ENCODE peak calls at places on chromosomes 16 and 17, in eight cellular contexts. N is A549, F is fibroblast of lung, O is tibial artery, D is IMR-90, B is pancreas, X is PC-3, J is psoas muscle. I is an unnamed sample.

GRCh38 chr17:49361129-49361901 is 735 bp downstream of the ZNF652 start:
- DNase-seq in O (no peak), X (peak; percentile 77), D (no peak), J (peak; percentile 32), F (peak; percentile 50), B (no peak), N (peak; percentile 59), I (peak; percentile 33)

GRCh38 chr17:29357821-29358232 is 32.3 kb upstream of the TAOK1 start:
- DNase-seq in D (peak; percentile 65), O (no peak), B (no peak), N (no peak), J (no peak), F (peak; percentile 48), X (no peak), I (no peak)

GRCh38 chr16:78048319-78048718 is 26.0 kb downstream of the CLEC3A start:
- DNase-seq in N (no peak), J (no peak), B (no peak), O (no peak), X (no peak), D (no peak), F (no peak), I (no peak)

GRCh38 chr17:41647038-41647813 is 22.9 kb upstream of the KRT17 start:
- DNase-seq in O (no peak), F (no peak), N (peak; percentile 56), X (no peak), B (no peak), J (no peak), D (no peak), I (no peak)

GRCh38 chr17:72462814-72463213 is 342.0 kb downstream of the SOX9 start:
- DNase-seq in O (no peak), J (no peak), B (no peak), X (peak; percentile 85), F (peak; percentile 23), N (no peak), D (no peak), I (no peak)

GRCh38 chr17:77898521-77899434 is 59.7 kb upstream of the TNRC6C start:
- DNase-seq in D (no peak), F (no peak), J (no peak), N (no peak), X (no peak), O (no peak), B (no peak), I (no peak)

GRCh38 chr17:58377005-58377660 is 25.1 kb upstream of the SUPT4H1 start:
- DNase-seq in J (no peak), B (no peak), X (peak; percentile 93), D (no peak), O (no peak), N (no peak), F (no peak), I (no peak)

GRCh38 chr17:151886-152859 is 14.8 kb downstream of the SCGB1C2 start:
- DNase-seq in O (no peak), B (peak; percentile 11), X (peak; percentile 41), F (peak; percentile 18), N (no peak), D (peak; percentile 8), J (peak; percentile 4), I (peak; percentile 3)

GRCh38 chr17:54971147-54971546 is 2.6 kb downstream of the STXBP4 start:
- DNase-seq in F (no peak), N (no peak), X (no peak), O (no peak), J (no peak), B (no peak), D (no peak), I (no peak)

GRCh38 chr17:40645291-40645690 is 2.3 kb downstream of the SMARCE1 start:
- DNase-seq in D (no peak), X (no peak), B (no peak), N (no peak), J (no peak), O (no peak), F (no peak), I (no peak)

GRCh38 chr16:88007321-88007731 is 56.1 kb downstream of the BANP start:
- DNase-seq in B (no peak), F (no peak), X (no peak), J (no peak), N (no peak), D (no peak), O (no peak), I (no peak)

GRCh38 chr17:74380959-74381808 is 13.9 kb downstream of the GPR142 start:
- DNase-seq in O (no peak), F (no peak), B (no peak), D (no peak), J (no peak), N (no peak), X (no peak), I (no peak)

GRCh38 chr17:79028496-79029326 is 4.7 kb downstream of the C1QTNF1 start:
- DNase-seq in O (peak; percentile 20), J (no peak), B (no peak), D (no peak), X (no peak), F (no peak), N (no peak), I (no peak)

GRCh38 chr17:4180791-4181190 is 37.8 kb downstream of the CYB5D2 start:
- DNase-seq in D (peak; percentile 12), B (no peak), N (no peak), F (no peak), X (no peak), J (no peak), O (no peak), I (no peak)

GRCh38 chr17:79798296-79799173 is 1.7 kb upstream of the CBX8 start:
- DNase-seq in X (no peak), J (peak; percentile 49), N (no peak), F (no peak), D (no peak), O (no peak), B (peak; percentile 54), I (no peak)

GRCh38 chr16:85473909-85474640 is 139.0 kb upstream of the GSE1 start:
- DNase-seq in B (no peak), N (no peak), F (no peak), O (no peak), D (no peak), J (peak; percentile 44), X (no peak), I (no peak)

GRCh38 chr16:47716571-47716970 is 255.4 kb downstream of the PHKB start:
- DNase-seq in F (peak; percentile 77), O (no peak), X (no peak), D (no peak), B (no peak), N (no peak), J (no peak), I (peak; percentile 79)

GRCh38 chr16:85577899-85578598 is 35.1 kb upstream of the GSE1 start:
- DNase-seq in J (no peak), F (no peak), X (no peak), O (no peak), B (no peak), D (no peak), N (no peak), I (no peak)

GRCh38 chr17:29709861-29710849 is 87.4 kb upstream of the CORO6 start:
- DNase-seq in D (peak; percentile 52), J (no peak), O (no peak), B (no peak), F (peak; percentile 13), X (no peak), N (no peak), I (no peak)

DNA sequence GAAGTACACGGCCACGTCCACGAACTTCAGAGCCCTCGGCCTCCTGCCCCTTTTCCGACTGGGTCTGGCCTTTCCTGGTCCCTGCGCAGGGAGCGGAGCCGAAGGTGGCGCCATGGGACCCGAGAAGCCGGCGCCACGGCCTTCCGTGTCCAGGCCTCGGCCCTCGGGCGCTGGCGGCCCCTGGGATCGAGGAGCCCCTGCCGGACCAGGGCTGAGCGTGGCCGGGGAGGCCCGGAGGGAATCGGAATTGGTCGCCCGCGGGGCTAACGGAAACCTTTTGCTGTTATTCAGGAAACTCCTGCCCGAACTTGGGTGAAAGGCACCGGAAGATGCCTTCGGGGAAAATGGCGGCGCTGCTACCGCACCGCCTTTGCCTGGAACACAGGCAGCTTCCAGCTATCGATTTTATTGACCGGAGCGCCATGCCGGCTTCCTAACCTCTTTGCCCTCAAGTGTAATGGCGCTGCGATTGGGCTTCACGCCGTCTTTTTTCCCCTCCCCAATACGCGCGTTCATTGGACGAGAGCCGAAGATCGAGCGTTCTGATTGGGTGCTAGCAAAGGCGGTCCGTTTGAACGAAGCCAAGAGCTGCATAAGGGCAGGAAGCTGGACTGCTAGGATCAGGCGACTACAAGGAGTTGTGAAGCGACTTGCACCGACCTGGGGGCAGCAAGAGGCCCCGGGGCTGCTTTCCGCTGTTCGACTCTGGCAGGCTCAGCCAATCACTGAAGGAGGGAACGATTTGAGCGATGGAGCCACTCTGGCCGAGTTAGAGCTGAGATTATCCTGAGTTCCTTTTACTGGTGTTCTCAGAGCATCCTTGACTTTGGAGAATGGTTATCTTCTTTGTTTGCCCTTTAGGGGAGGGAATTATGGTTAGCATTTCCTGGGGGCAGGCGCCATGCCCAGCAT is at the start of gene ZNF689:
- DNase-seq in F (peak; percentile 93), J (peak; percentile 93), O (peak; percentile 94), B (peak; percentile 98), N (peak; percentile 98), X (peak; percentile 95), D (peak; percentile 96), I (peak; percentile 90)
- TF ChIP-seq CTCF in F (no peak), J (no peak), O (no peak), B (no peak), N (no peak), X (peak; percentile 9), D (peak; percentile 4), I (no peak)

GRCh38 chr17:32445075-32445427 is 741 bp downstream of the PSMD11 start:
- DNase-seq in O (peak; percentile 28), F (peak; percentile 81), N (peak; percentile 70), J (peak; percentile 42), X (peak; percentile 47), D (peak; percentile 71), B (no peak), I (peak; percentile 70)

GRCh38 chr17:32444301-32445074 is at the start of gene PSMD11:
- DNase-seq in O (peak; percentile 98), B (peak; percentile 99), X (peak; percentile 94), D (peak; percentile 95), F (peak; percentile 94), N (peak; percentile 99), J (peak; percentile 99), I (peak; percentile 87)

GRCh38 chr17:32445497-32445896 is 1.2 kb downstream of the PSMD11 start:
- DNase-seq in O (no peak), D (no peak), X (no peak), F (no peak), B (no peak), N (no peak), J (no peak), I (no peak)

GRCh38 chr17:32446949-32447348 is 2.6 kb downstream of the PSMD11 start:
- DNase-seq in X (no peak), J (no peak), N (no peak), B (no peak), F (no peak), O (no peak), D (no peak), I (no peak)

GRCh38 chr17:32445976-32446375 is 1.7 kb downstream of the PSMD11 start:
- DNase-seq in F (peak; percentile 62), B (no peak), N (peak; percentile 35), O (no peak), D (peak; percentile 57), J (no peak), X (peak; percentile 27), I (peak; percentile 51)
- H3K4me1 ChIP-seq in F (no peaks in the 10 kb centered on the region), B (peaks cover 10% of the 10 kb centered on the region), N (peaks cover 19% of the 10 kb centered on the region), O (peaks cover 12% of the 10 kb centered on the region), D (peaks cover 6% of the 10 kb centered on the region), J (peaks cover 16% of the 10 kb centered on the region), X (peaks cover 16% of the 10 kb centered on the region), I (peaks cover 11% of the 10 kb centered on the region)

GRCh38 chr16:68644303-68644702 is 807 bp upstream of the CDH3 start:
- DNase-seq in J (no peak), O (no peak), B (no peak), X (no peak), F (no peak), D (no peak), N (no peak), I (no peak)
- H3K27ac ChIP-seq in J (no peak overlapping the region), O (no peak overlapping the region), B (no peak overlapping the region), X (peak overlapping the region; percentile 45), F (no peak overlapping the region), D (no peak overlapping the region), N (no peak overlapping the region), I (no peak overlapping the region)

GRCh38 chr16:73047536-73048291 is at the start of gene ZFHX3:
- DNase-seq in B (peak; percentile 83), O (peak; percentile 84), N (no peak), F (peak; percentile 66), D (peak; percentile 49), J (peak; percentile 81), X (peak; percentile 76), I (no peak)
- TF ChIP-seq CTCF in B (no peak), O (no peak), N (peak; percentile 25), F (no peak), D (peak; percentile 29), J (no peak), X (no peak), I (no peak)

I was measured in astrocyte.